ENCODE peak calls at places on chromosomes 13 and 19, in five cellular contexts. One of them, this sample, is unnamed.

GRCh38 chr19:8085606-8086464 is 33.3 kb downstream of the CCL25 start:
- DNase-seq in DMS153: peak
- DNase-seq in adipocyte: no peak
- DNase-seq in tibial artery: no peak
- DNase-seq in NCI-H1092: no peak
- DNase-seq in this sample: peak

GRCh38 chr13:88701551-88701950 is 1030.4 kb downstream of the SLITRK5 start:
- DNase-seq in DMS153: no peak
- DNase-seq in adipocyte: no peak
- DNase-seq in tibial artery: no peak
- DNase-seq in NCI-H1092: no peak
- DNase-seq in this sample: no peak

GRCh38 chr19:1027953-1028902 is 1.8 kb downstream of the CNN2 start:
- DNase-seq in DMS153: peak
- DNase-seq in adipocyte: peak
- DNase-seq in tibial artery: peak
- DNase-seq in NCI-H1092: no peak
- DNase-seq in this sample: peak

GRCh38 chr13:46751811-46752635 is 44.9 kb downstream of the ESD start:
- DNase-seq in DMS153: no peak
- DNase-seq in adipocyte: no peak
- DNase-seq in tibial artery: no peak
- DNase-seq in NCI-H1092: no peak
- DNase-seq in this sample: peak

GRCh38 chr19:10420444-10421239 is at the start of gene PDE4A:
- DNase-seq in DMS153: no peak
- DNase-seq in adipocyte: peak
- DNase-seq in tibial artery: no peak
- DNase-seq in NCI-H1092: no peak
- DNase-seq in this sample: no peak

GRCh38 chr19:40411958-40412499 is 1.1 kb downstream of the PRX start:
- DNase-seq in DMS153: no peak
- DNase-seq in adipocyte: no peak
- DNase-seq in tibial artery: no peak
- DNase-seq in NCI-H1092: no peak
- DNase-seq in this sample: no peak

GRCh38 chr19:20482721-20483120 is 82.9 kb downstream of the ZNF737 start:
- DNase-seq in DMS153: no peak
- DNase-seq in adipocyte: no peak
- DNase-seq in tibial artery: no peak
- DNase-seq in NCI-H1092: no peak
- DNase-seq in this sample: peak

GRCh38 chr13:39410089-39410901 is 192.7 kb downstream of the LHFPL6 start:
- DNase-seq in DMS153: no peak
- DNase-seq in adipocyte: peak
- DNase-seq in tibial artery: no peak
- DNase-seq in NCI-H1092: no peak
- DNase-seq in this sample: no peak

GRCh38 chr13:99614465-99614885 is 113.2 kb downstream of the TM9SF2 start:
- DNase-seq in DMS153: no peak
- DNase-seq in adipocyte: no peak
- DNase-seq in tibial artery: no peak
- DNase-seq in NCI-H1092: no peak
- DNase-seq in this sample: no peak

GRCh38 chr13:41224113-41225110 is 30.0 kb upstream of the KBTBD7 start:
- DNase-seq in DMS153: no peak
- DNase-seq in adipocyte: peak
- DNase-seq in tibial artery: no peak
- DNase-seq in NCI-H1092: no peak
- DNase-seq in this sample: no peak

GRCh38 chr13:97301382-97302095 is 79.4 kb downstream of the MBNL2 start:
- DNase-seq in DMS153: no peak
- DNase-seq in adipocyte: no peak
- DNase-seq in tibial artery: no peak
- DNase-seq in NCI-H1092: no peak
- DNase-seq in this sample: no peak

GRCh38 chr19:41995959-41996797 is 2.1 kb upstream of the ATP1A3 start:
- DNase-seq in DMS153: no peak
- DNase-seq in adipocyte: no peak
- DNase-seq in tibial artery: no peak
- DNase-seq in NCI-H1092: peak
- DNase-seq in this sample: no peak

GRCh38 chr19:29873024-29873800 is 61.4 kb downstream of the CCNE1 start:
- DNase-seq in DMS153: no peak
- DNase-seq in adipocyte: peak
- DNase-seq in tibial artery: no peak
- DNase-seq in NCI-H1092: peak
- DNase-seq in this sample: peak

GRCh38 chr19:15935167-15935702 is 906 bp upstream of the CYP4F11 start:
- DNase-seq in DMS153: no peak
- DNase-seq in adipocyte: no peak
- DNase-seq in tibial artery: no peak
- DNase-seq in NCI-H1092: no peak
- DNase-seq in this sample: no peak

GRCh38 chr13:49812806-49813205 is 20.3 kb upstream of the KPNA3 start:
- DNase-seq in DMS153: no peak
- DNase-seq in adipocyte: no peak
- DNase-seq in tibial artery: no peak
- DNase-seq in NCI-H1092: no peak
- DNase-seq in this sample: no peak

GRCh38 chr13:105997436-105998232 is 537.8 kb downstream of the EFNB2 start:
- DNase-seq in DMS153: no peak
- DNase-seq in adipocyte: no peak
- DNase-seq in tibial artery: no peak
- DNase-seq in NCI-H1092: no peak
- DNase-seq in this sample: no peak

GRCh38 chr13:20721058-20721453 is 17.6 kb downstream of the IL17D start:
- DNase-seq in DMS153: no peak
- DNase-seq in adipocyte: no peak
- DNase-seq in tibial artery: no peak
- DNase-seq in NCI-H1092: no peak
- DNase-seq in this sample: no peak

GRCh38 chr13:23427342-23428182 is 5.9 kb downstream of the SACS start:
- DNase-seq in DMS153: no peak
- DNase-seq in adipocyte: peak
- DNase-seq in tibial artery: peak
- DNase-seq in NCI-H1092: no peak
- DNase-seq in this sample: no peak

GRCh38 chr19:6801397-6802086 is 29.0 kb downstream of the VAV1 start:
- DNase-seq in DMS153: peak
- DNase-seq in adipocyte: no peak
- DNase-seq in tibial artery: peak
- DNase-seq in NCI-H1092: no peak
- DNase-seq in this sample: peak

GRCh38 chr19:2782357-2782935 is 627 bp downstream of the SGTA start:
- DNase-seq in DMS153: no peak
- DNase-seq in adipocyte: peak
- DNase-seq in tibial artery: no peak
- DNase-seq in NCI-H1092: no peak
- DNase-seq in this sample: no peak

GRCh38 chr13:94667190-94667589 is 45.2 kb downstream of the SOX21 start:
- DNase-seq in DMS153: no peak
- DNase-seq in adipocyte: no peak
- DNase-seq in tibial artery: no peak
- DNase-seq in NCI-H1092: no peak
- DNase-seq in this sample: no peak

GRCh38 chr13:40615619-40616018 is 50.8 kb downstream of the FOXO1 start:
- DNase-seq in DMS153: no peak
- DNase-seq in adipocyte: no peak
- DNase-seq in tibial artery: no peak
- DNase-seq in NCI-H1092: no peak
- DNase-seq in this sample: no peak

GRCh38 chr13:52405767-52406494 is at the start of gene THSD1:
- DNase-seq in DMS153: no peak
- DNase-seq in adipocyte: peak
- DNase-seq in tibial artery: peak
- DNase-seq in NCI-H1092: no peak
- DNase-seq in this sample: no peak

GRCh38 chr19:43673702-43674629 is 4.0 kb upstream of the PLAUR start:
- DNase-seq in DMS153: no peak
- DNase-seq in adipocyte: no peak
- DNase-seq in tibial artery: no peak
- DNase-seq in NCI-H1092: no peak
- DNase-seq in this sample: no peak

GRCh38 chr19:5624154-5624663 is 1.3 kb downstream of the SAFB start:
- DNase-seq in DMS153: no peak
- DNase-seq in adipocyte: peak
- DNase-seq in tibial artery: peak
- DNase-seq in NCI-H1092: no peak
- DNase-seq in this sample: no peak

GRCh38 chr19:10918359-10918758 is 10.1 kb downstream of the YIPF2 start:
- DNase-seq in DMS153: no peak
- DNase-seq in adipocyte: no peak
- DNase-seq in tibial artery: no peak
- DNase-seq in NCI-H1092: no peak
- DNase-seq in this sample: no peak

GRCh38 chr19:3725640-3726310 is 17.6 kb downstream of the TJP3 start:
- DNase-seq in DMS153: no peak
- DNase-seq in adipocyte: no peak
- DNase-seq in tibial artery: no peak
- DNase-seq in NCI-H1092: no peak
- DNase-seq in this sample: no peak

GRCh38 chr13:42041017-42041683 is 7.3 kb upstream of the DGKH start:
- DNase-seq in DMS153: peak
- DNase-seq in adipocyte: peak
- DNase-seq in tibial artery: peak
- DNase-seq in NCI-H1092: peak
- DNase-seq in this sample: peak

GRCh38 chr13:46124531-46124966 is 19.7 kb upstream of the CPB2 start:
- DNase-seq in DMS153: no peak
- DNase-seq in adipocyte: no peak
- DNase-seq in tibial artery: no peak
- DNase-seq in NCI-H1092: no peak
- DNase-seq in this sample: no peak

GRCh38 chr13:106357198-106357597 is 178.3 kb downstream of the EFNB2 start:
- DNase-seq in DMS153: no peak
- DNase-seq in adipocyte: peak
- DNase-seq in tibial artery: no peak
- DNase-seq in NCI-H1092: no peak
- DNase-seq in this sample: no peak

GRCh38 chr13:78487707-78488106 is 115.6 kb downstream of the POU4F1 start:
- DNase-seq in DMS153: no peak
- DNase-seq in adipocyte: no peak
- DNase-seq in tibial artery: no peak
- DNase-seq in NCI-H1092: no peak
- DNase-seq in this sample: no peak

GRCh38 chr19:12938536-12939291 is at the start of gene CALR:
- DNase-seq in DMS153: no peak
- DNase-seq in adipocyte: peak
- DNase-seq in tibial artery: no peak
- DNase-seq in NCI-H1092: no peak
- DNase-seq in this sample: no peak

GRCh38 chr13:28558126-28558525 is 63.2 kb upstream of the FLT1 start:
- DNase-seq in DMS153: no peak
- DNase-seq in adipocyte: peak
- DNase-seq in tibial artery: no peak
- DNase-seq in NCI-H1092: no peak
- DNase-seq in this sample: no peak

GRCh38 chr13:57846600-57847173 is 215.1 kb downstream of the PCDH17 start:
- DNase-seq in DMS153: no peak
- DNase-seq in adipocyte: no peak
- DNase-seq in tibial artery: no peak
- DNase-seq in NCI-H1092: no peak
- DNase-seq in this sample: no peak

GRCh38 chr13:96650301-96650886 is 343.9 kb downstream of the OXGR1 start:
- DNase-seq in DMS153: no peak
- DNase-seq in adipocyte: peak
- DNase-seq in tibial artery: no peak
- DNase-seq in NCI-H1092: no peak
- DNase-seq in this sample: no peak

GRCh38 chr19:13986348-13986904 is 19.7 kb downstream of the RFX1 start:
- DNase-seq in DMS153: peak
- DNase-seq in adipocyte: no peak
- DNase-seq in tibial artery: peak
- DNase-seq in NCI-H1092: peak
- DNase-seq in this sample: peak

GRCh38 chr19:55158848-55159793 is 1.6 kb upstream of the TNNI3 start:
- DNase-seq in DMS153: no peak
- DNase-seq in adipocyte: no peak
- DNase-seq in tibial artery: no peak
- DNase-seq in NCI-H1092: no peak
- DNase-seq in this sample: no peak

GRCh38 chr19:855566-856120 is 3.5 kb downstream of the ELANE start:
- DNase-seq in DMS153: no peak
- DNase-seq in adipocyte: no peak
- DNase-seq in tibial artery: no peak
- DNase-seq in NCI-H1092: no peak
- DNase-seq in this sample: no peak

GRCh38 chr13:77724092-77724491 is 26.6 kb downstream of the SLAIN1 start:
- DNase-seq in DMS153: no peak
- DNase-seq in adipocyte: no peak
- DNase-seq in tibial artery: no peak
- DNase-seq in NCI-H1092: no peak
- DNase-seq in this sample: no peak